ENCODE peak calls at places on chromosomes 4 and X, in four cellular contexts. J is HFFc6, O is nephron progenitor cell, C is NB4. M is an unnamed sample.
A peak's percentile ranks its signal among the peaks of the same experiment; 100 is the strongest.

GRCh38 chr4:151566053-151566452 is 157.1 kb downstream of the FHIP1A start:
- DNase-seq in O (no peak), C (no peak), J (no peak), M (no peak)

GRCh38 chr4:119587796-119588195 is 40.8 kb downstream of the PDE5A start:
- DNase-seq in J (no peak), C (peak; percentile 67), O (no peak), M (no peak)

GRCh38 chr4:55834086-55834795 is 14.7 kb downstream of the EXOC1L start:
- DNase-seq in O (no peak), J (no peak), C (no peak), M (no peak)

GRCh38 chr4:123443401-123444297 is 47.1 kb downstream of the SPRY1 start:
- DNase-seq in O (no peak), J (no peak), C (peak; percentile 78), M (no peak)

GRCh38 chrX:129738466-129739308 is at the start of gene XPNPEP2:
- DNase-seq in O (no peak), C (no peak), J (no peak), M (no peak)

GRCh38 chrX:29478336-29479069 is 736.9 kb upstream of the MAGEB2 start:
- DNase-seq in C (peak; percentile 37), J (peak; percentile 35), O (peak; percentile 32), M (no peak)

GRCh38 chr4:105992641-105993305 is 97.5 kb downstream of the NPNT start:
- DNase-seq in J (no peak), O (no peak), C (no peak), M (no peak)

GRCh38 chrX:70359458-70359857 is 63.7 kb upstream of the GDPD2 start:
- DNase-seq in J (no peak), O (no peak), C (no peak), M (no peak)

GRCh38 chrX:56763556-56764152 is 34.6 kb downstream of the NBDY start:
- DNase-seq in C (peak; percentile 57), J (no peak), O (peak; percentile 58), M (no peak)

GRCh38 chrX:16664059-16664458 is 14.1 kb downstream of the S100G start:
- DNase-seq in J (peak; percentile 26), O (no peak), C (no peak), M (no peak)

GRCh38 chr4:23733911-23734458 is 155.9 kb downstream of the PPARGC1A start:
- DNase-seq in C (no peak), J (no peak), O (no peak), M (no peak)

GRCh38 chr4:76980280-76980679 is 30.7 kb downstream of the SEPTIN11 start:
- DNase-seq in O (no peak), J (no peak), C (no peak), M (no peak)

GRCh38 chrX:40108084-40108958 is 10.6 kb upstream of the BCOR start:
- DNase-seq in O (peak; percentile 72), C (no peak), J (no peak), M (peak; percentile 59)
- TF ChIP-seq CTCF in O (no peak), C (no peak), J (no peak), M (no peak)

GRCh38 chr4:53313510-53313909 is 52.4 kb downstream of the SCFD2 start:
- DNase-seq in O (no peak), J (no peak), C (peak; percentile 37), M (no peak)
- TF ChIP-seq CTCF in O (no peak), J (no peak), C (peak; percentile 5), M (no peak)

GRCh38 chrX:48473718-48473990 is 2.3 kb upstream of the FTSJ1 start:
- DNase-seq in O (no peak), J (no peak), C (no peak), M (no peak)

GRCh38 chrX:48474581-48474980 is 1.4 kb upstream of the FTSJ1 start:
- DNase-seq in C (no peak), J (no peak), O (no peak), M (no peak)

GRCh38 chrX:48475295-48475694 is 704 bp upstream of the FTSJ1 start:
- DNase-seq in J (no peak), C (peak; percentile 50), O (no peak), M (no peak)

GRCh38 chrX:48472851-48473717 is 2.9 kb upstream of the FTSJ1 start:
- DNase-seq in C (no peak), O (no peak), J (no peak), M (no peak)

DNA sequence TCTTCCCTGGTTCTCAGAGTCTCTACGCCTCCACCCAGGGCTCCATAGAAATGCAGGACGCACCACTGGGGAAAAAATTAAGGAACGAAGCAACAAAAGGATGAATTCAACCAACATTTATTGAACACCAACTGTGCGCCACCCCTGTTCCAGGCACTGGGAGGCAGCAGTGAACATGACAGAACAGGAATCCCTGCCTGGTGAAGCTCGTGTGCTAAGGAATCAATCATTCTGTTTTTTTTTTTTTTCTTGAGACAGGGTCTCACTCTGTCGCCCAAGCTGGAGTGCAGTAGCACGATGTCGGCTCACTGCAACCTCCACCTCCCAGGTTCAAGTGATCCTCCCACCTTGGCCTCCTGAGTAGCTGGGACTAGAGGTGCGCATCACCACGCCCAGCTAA is 1.9 kb upstream of the FTSJ1 start:
- DNase-seq in C (peak; percentile 69), O (no peak), J (peak; percentile 1), M (no peak)
- TF ChIP-seq CTCF in C (peak; percentile 36), O (no peak), J (peak; percentile 37), M (peak; percentile 10)

DNA sequence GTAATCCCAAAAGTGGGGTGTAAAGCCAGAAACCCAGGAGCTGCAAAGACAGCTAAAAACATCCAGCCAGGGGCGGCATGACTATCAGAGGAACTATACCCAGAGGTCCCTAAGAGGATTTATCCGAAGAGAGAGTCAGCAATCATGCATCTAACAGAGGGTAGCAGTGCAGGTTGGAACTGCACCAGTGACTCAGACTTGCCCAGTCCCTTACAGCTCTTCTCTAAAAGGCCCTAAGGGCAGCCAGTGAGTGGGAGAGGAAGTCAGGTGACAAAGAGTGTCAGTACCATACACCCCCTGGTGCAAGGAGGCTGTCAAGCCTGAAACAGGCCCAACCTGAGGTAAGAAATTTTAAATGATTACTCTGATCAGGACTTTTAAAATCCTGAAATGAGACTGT is 88.1 kb downstream of the CAMK2D start:
- DNase-seq in O (no peak), C (peak; percentile 38), J (peak; percentile 54), M (no peak)
- TF ChIP-seq CTCF in O (no peak), C (no peak), J (peak; percentile 8), M (no peak)

M was measured in progenitor cell of endocrine pancreas.